ENCODE peak calls at places on chromosomes 1 and 21, in four cellular contexts. V is mammary epithelial cell, Q is GM12865, U is MV-4-11. Y is an unnamed sample.

GRCh38 chr1:14443164-14443787 is 155.2 kb upstream of the KAZN start:
- DNase-seq in U (no peak), V (no peak), Q (no peak), Y (no peak)

GRCh38 chr1:43227138-43227836 is 42.5 kb upstream of the TMEM125 start:
- DNase-seq in V (peak; percentile 37), Q (peak; percentile 84), U (peak; percentile 10), Y (peak; percentile 98)

GRCh38 chr1:189205863-189206262 is 1271.8 kb downstream of the BRINP3 start:
- DNase-seq in U (no peak), Q (no peak), V (no peak), Y (no peak)

GRCh38 chr21:37508341-37508740 is 141.8 kb downstream of the DYRK1A start:
- DNase-seq in V (peak; percentile 11), Q (no peak), U (no peak), Y (peak; percentile 68)

GRCh38 chr1:176174108-176174507 is 33.0 kb downstream of the COP1 start:
- DNase-seq in Q (no peak), V (peak; percentile 12), U (no peak), Y (no peak)

GRCh38 chr1:34790985-34791384 is 1.8 kb upstream of the GJA4 start:
- DNase-seq in V (no peak), Q (no peak), U (no peak), Y (no peak)

GRCh38 chr1:22512873-22513272 is 50.4 kb upstream of the EPHA8 start:
- DNase-seq in U (no peak), Q (no peak), V (no peak), Y (no peak)

GRCh38 chr1:93079685-93080141 is 630 bp downstream of the MTF2 start:
- DNase-seq in U (no peak), Q (peak; percentile 43), V (peak; percentile 11), Y (no peak)

GRCh38 chr1:103125219-103125618 is 16.9 kb upstream of the COL11A1 start:
- DNase-seq in Q (no peak), V (no peak), U (no peak), Y (peak; percentile 4)

GRCh38 chr1:36156329-36157114 is 562 bp downstream of the MAP7D1 start:
- DNase-seq in V (peak; percentile 55), Q (peak; percentile 70), U (peak; percentile 18), Y (peak; percentile 70)

GRCh38 chr1:240967070-240967724 is 355.2 kb upstream of the GREM2 start:
- DNase-seq in V (no peak), Q (no peak), U (no peak), Y (no peak)

GRCh38 chr1:206559661-206559995 is 52.3 kb downstream of the RASSF5 start:
- DNase-seq in U (no peak), V (no peak), Q (peak; percentile 31), Y (no peak)

GRCh38 chr1:211944733-211945500 is 90.4 kb downstream of the INTS7 start:
- DNase-seq in V (peak; percentile 93), U (no peak), Q (no peak), Y (peak; percentile 7)

GRCh38 chr1:15757575-15758401 is 807 bp upstream of the FBLIM1 start:
- DNase-seq in U (no peak), V (no peak), Q (no peak), Y (peak; percentile 58)

GRCh38 chr1:45381243-45381642 is 41.0 kb upstream of the MUTYH start:
- DNase-seq in U (no peak), Q (no peak), V (peak; percentile 85), Y (peak; percentile 28)

GRCh38 chr1:211259596-211260126 is 495 bp downstream of the RCOR3 start:
- DNase-seq in U (peak; percentile 20), V (no peak), Q (no peak), Y (no peak)

GRCh38 chr1:95223110-95223509 is 10.9 kb upstream of the RWDD3 start:
- DNase-seq in U (no peak), Q (no peak), V (peak; percentile 24), Y (no peak)

GRCh38 chr1:220747426-220748090 is 564 bp upstream of the MTARC2 start:
- DNase-seq in Q (no peak), V (no peak), U (peak; percentile 17), Y (no peak)

GRCh38 chr1:214455971-214456867 is 95.2 kb downstream of the PTPN14 start:
- DNase-seq in V (no peak), Q (no peak), U (no peak), Y (peak; percentile 81)

GRCh38 chr1:151816964-151817730 is 11.9 kb upstream of the LINGO4 start:
- DNase-seq in V (peak; percentile 6), Q (no peak), U (peak; percentile 71), Y (no peak)

GRCh38 chr1:225919906-225920305 is 4.1 kb downstream of the PYCR2 start:
- DNase-seq in Q (peak; percentile 31), V (peak; percentile 83), U (peak; percentile 85), Y (peak; percentile 8)

GRCh38 chr1:112533029-112533428 is 24.3 kb downstream of the WNT2B start:
- DNase-seq in U (no peak), Q (no peak), V (no peak), Y (peak; percentile 59)

GRCh38 chr21:16794944-16795343 is 717.9 kb upstream of the CXADR start:
- DNase-seq in U (no peak), V (peak; percentile 52), Q (no peak), Y (peak; percentile 59)

GRCh38 chr1:154992721-154993571 is 440 bp upstream of the LENEP start:
- DNase-seq in U (peak; percentile 26), V (no peak), Q (no peak), Y (no peak)

GRCh38 chr1:117795190-117795589 is 134.2 kb downstream of the GDAP2 start:
- DNase-seq in U (no peak), Q (no peak), V (peak; percentile 96), Y (no peak)

GRCh38 chr1:172185206-172185605 is 235.3 kb upstream of the C1orf105 start:
- DNase-seq in V (no peak), Q (peak; percentile 77), U (peak; percentile 80), Y (no peak)

GRCh38 chr1:71307451-71307850 is 226.6 kb upstream of the ZRANB2 start:
- DNase-seq in Q (peak; percentile 48), U (peak; percentile 94), V (peak; percentile 24), Y (no peak)

GRCh38 chr1:14946567-14947285 is 206.8 kb upstream of the TMEM51 start:
- DNase-seq in Q (no peak), V (peak; percentile 52), U (no peak), Y (peak; percentile 75)

GRCh38 chr1:58841455-58841854 is 57.6 kb upstream of the JUN start:
- DNase-seq in Q (peak; percentile 52), V (no peak), U (no peak), Y (no peak)

GRCh38 chr1:207825719-207826556 is 74.1 kb downstream of the CD46 start:
- DNase-seq in Q (peak; percentile 98), V (no peak), U (peak; percentile 100), Y (peak; percentile 47)

GRCh38 chr1:160127865-160128523 is 12.4 kb downstream of the ATP1A2 start:
- DNase-seq in V (no peak), Q (peak; percentile 30), U (peak; percentile 13), Y (peak; percentile 43)

GRCh38 chr1:16120940-16121410 is 34.9 kb downstream of the EPHA2 start:
- DNase-seq in Q (no peak), U (no peak), V (no peak), Y (no peak)

GRCh38 chr1:81681570-81681969 is 119.2 kb upstream of the ADGRL2 start:
- DNase-seq in Q (peak; percentile 65), U (no peak), V (peak; percentile 52), Y (peak; percentile 36)

GRCh38 chr1:27070390-27071048 is 57.9 kb upstream of the TENT5B start:
- DNase-seq in V (peak; percentile 52), U (no peak), Q (no peak), Y (no peak)

GRCh38 chr1:234770031-234770795 is 160.2 kb upstream of the IRF2BP2 start:
- DNase-seq in U (no peak), V (no peak), Q (no peak), Y (no peak)

GRCh38 chr1:150847499-150848060 is 28.8 kb downstream of the ARNT start:
- DNase-seq in U (no peak), Q (no peak), V (no peak), Y (no peak)

GRCh38 chr1:220426989-220427388 is 100.9 kb upstream of the MARK1 start:
- DNase-seq in Q (no peak), V (peak; percentile 91), U (no peak), Y (no peak)

GRCh38 chr1:153677718-153678518 is 570 bp upstream of the NPR1 start:
- DNase-seq in U (no peak), Q (peak; percentile 70), V (peak; percentile 29), Y (no peak)